ENCODE peak calls at places on chromosomes 5 and 9, in ten cellular contexts. L, Y, D, Q, E, P, B, I, V and O are unnamed samples. For H3K9me3, the result is how much of the 10 kb centered on the place peaks cover.

GRCh38 chr5:36741138-36741537 is 134.7 kb downstream of the SLC1A3 start:
- DNase-seq in Q (no peak), Y (no peak), P (no peak), I (no peak), V (peak), B (no peak), L (no peak), D (peak), E (no peak), O (no peak)

GRCh38 chr5:139985733-139986132 is 57.4 kb downstream of the NRG2 start:
- DNase-seq in P (peak), B (peak), Q (no peak), V (peak), L (no peak), Y (no peak), I (no peak), D (no peak), E (no peak), O (peak)

GRCh38 chr5:179111267-179112207 is 51.4 kb downstream of the ZNF354C start:
- DNase-seq in I (no peak), Y (no peak), Q (no peak), V (no peak), P (no peak), B (no peak), L (peak), E (no peak), D (no peak), O (no peak)

GRCh38 chr5:95900383-95900958 is 61.2 kb downstream of the ELL2 start:
- DNase-seq in P (peak), Q (no peak), B (peak), Y (no peak), V (peak), I (peak), E (no peak), D (peak), L (no peak), O (peak)

GRCh38 chr5:134133213-134133994 is 18.9 kb downstream of the TCF7 start:
- DNase-seq in E (no peak), P (no peak), D (no peak), Y (no peak), I (peak), B (no peak), V (no peak), Q (peak), L (peak), O (no peak)

GRCh38 chr5:122605236-122605635 is 169.6 kb upstream of the SNX2 start:
- DNase-seq in B (no peak), Y (no peak), P (no peak), Q (no peak), I (no peak), L (no peak), E (no peak), V (no peak), D (no peak), O (no peak)

GRCh38 chr5:7392401-7393024 is 3.4 kb upstream of the ADCY2 start:
- DNase-seq in P (peak), Y (no peak), Q (no peak), L (no peak), E (no peak), I (no peak), D (no peak), B (no peak), V (peak), O (no peak)

GRCh38 chr5:155418960-155419579 is 405.5 kb downstream of the KIF4B start:
- DNase-seq in Q (no peak), E (no peak), V (no peak), L (no peak), P (no peak), I (no peak), Y (no peak), B (no peak), D (no peak), O (no peak)

GRCh38 chr5:53089481-53089976 is 20.0 kb downstream of the MOCS2 start:
- DNase-seq in E (no peak), B (no peak), D (no peak), I (no peak), L (no peak), V (no peak), Y (no peak), Q (no peak), P (no peak), O (no peak)

GRCh38 chr5:89690331-89690730 is 719.2 kb downstream of the CETN3 start:
- DNase-seq in I (no peak), P (no peak), Y (no peak), Q (no peak), L (no peak), D (no peak), V (no peak), E (no peak), B (no peak), O (no peak)

GRCh38 chr5:31554552-31554951 is 22.5 kb downstream of the C5orf22 start:
- DNase-seq in P (no peak), D (no peak), V (peak), I (no peak), B (no peak), Y (no peak), Q (no peak), L (no peak), E (no peak), O (no peak)

GRCh38 chr9:20518735-20519134 is 103.6 kb downstream of the MLLT3 start:
- DNase-seq in Y (no peak), B (no peak), L (no peak), Q (no peak), E (no peak), I (no peak), P (no peak), D (no peak), V (no peak), O (no peak)

GRCh38 chr9:130992059-130993032 is 16.6 kb upstream of the LAMC3 start:
- DNase-seq in Y (no peak), Q (no peak), I (no peak), D (no peak), B (no peak), E (no peak), L (no peak), P (no peak), V (no peak), O (no peak)

GRCh38 chr5:154194348-154195329 is 4.1 kb downstream of the GALNT10 start:
- DNase-seq in Q (no peak), B (no peak), Y (no peak), I (no peak), V (peak), P (peak), E (no peak), L (no peak), D (no peak), O (no peak)

GRCh38 chr5:174165406-174165805 is 119.9 kb downstream of the NSG2 start:
- DNase-seq in Q (no peak), I (no peak), L (peak), D (no peak), E (no peak), P (no peak), V (no peak), Y (no peak), B (no peak), O (no peak)

GRCh38 chr9:138043411-138044345 is 166.1 kb downstream of the CACNA1B start:
- DNase-seq in Y (no peak), Q (peak), D (no peak), L (peak), E (no peak), B (no peak), I (no peak), P (no peak), V (no peak), O (peak)

GRCh38 chr9:87567566-87567965 is 69.9 kb downstream of the DAPK1 start:
- DNase-seq in Y (no peak), V (peak), I (no peak), P (peak), Q (no peak), E (no peak), L (no peak), D (no peak), B (no peak), O (no peak)

GRCh38 chr9:1231998-1232919 is 182.1 kb downstream of the DMRT2 start:
- DNase-seq in P (peak), B (no peak), E (peak), D (peak), Y (peak), L (peak), I (peak), V (peak), Q (peak), O (peak)

GRCh38 chr9:80028501-80028900 is 456.7 kb downstream of the TLE4 start:
- DNase-seq in P (peak), I (no peak), L (no peak), E (no peak), B (peak), Q (no peak), Y (no peak), D (peak), V (peak), O (no peak)

GRCh38 chr9:79247021-79247420 is 324.7 kb upstream of the TLE4 start:
- DNase-seq in Q (no peak), V (no peak), B (no peak), E (no peak), P (no peak), L (no peak), I (no peak), D (no peak), Y (no peak), O (no peak)

GRCh38 chr9:98899399-98900056 is 44.2 kb upstream of the COL15A1 start:
- DNase-seq in V (peak), E (no peak), Y (no peak), D (no peak), B (peak), I (no peak), Q (no peak), P (peak), L (no peak), O (no peak)

GRCh38 chr9:91037511-91038482 is 236.2 kb downstream of the SYK start:
- DNase-seq in D (peak), V (peak), Y (no peak), E (peak), I (peak), L (peak), Q (peak), B (no peak), P (peak), O (peak)

GRCh38 chr9:111965566-111966019 is 69.0 kb downstream of the UGCG start:
- DNase-seq in L (no peak), Q (no peak), V (peak), D (no peak), I (no peak), B (no peak), Y (no peak), P (peak), E (no peak), O (no peak)

GRCh38 chr9:35685506-35685905 is 4.2 kb downstream of the TPM2 start:
- DNase-seq in Y (no peak), V (no peak), E (peak), P (no peak), B (no peak), Q (no peak), I (no peak), D (no peak), L (no peak), O (no peak)

GRCh38 chr9:132143359-132143758 is 18.5 kb upstream of the NTNG2 start:
- DNase-seq in I (no peak), L (no peak), Y (no peak), P (no peak), E (peak), D (no peak), Q (no peak), B (no peak), V (no peak), O (no peak)

GRCh38 chr5:138778234-138778633 is 25.0 kb downstream of the CTNNA1 start:
- DNase-seq in D (no peak), V (no peak), Y (no peak), E (no peak), P (no peak), B (no peak), L (no peak), I (no peak), Q (no peak), O (no peak)
- H3K9me3 ChIP-seq in D (under half), V (under half), Y (under half), E (under half), P (under half), B (under half), L (under half), I (under half), Q (under half), O (under half)

GRCh38 chr9:129332581-129332980 is 154.5 kb upstream of the IER5L start:
- DNase-seq in B (no peak), P (no peak), E (no peak), Y (no peak), I (no peak), L (no peak), Q (no peak), D (no peak), V (no peak), O (no peak)
- H3K27ac ChIP-seq in B (no peak), P (no peak), E (peak), Y (peak), I (peak), L (peak), Q (no peak), D (peak), V (no peak), O (peak)

GRCh38 chr5:12384005-12384404 is 479.8 kb upstream of the CTNND2 start:
- DNase-seq in E (no peak), P (no peak), V (no peak), Q (no peak), B (no peak), I (no peak), D (no peak), L (no peak), Y (no peak), O (no peak)

GRCh38 chr5:12385095-12385494 is 480.8 kb upstream of the CTNND2 start:
- DNase-seq in I (no peak), L (no peak), P (no peak), Y (no peak), E (no peak), B (no peak), D (no peak), V (no peak), Q (no peak), O (no peak)
- H3K9me3 ChIP-seq in I (under half), L (under half), P (under half), Y (under half), E (under half), B (under half), D (under half), V (under half), Q (under half), O (under half)

DNA sequence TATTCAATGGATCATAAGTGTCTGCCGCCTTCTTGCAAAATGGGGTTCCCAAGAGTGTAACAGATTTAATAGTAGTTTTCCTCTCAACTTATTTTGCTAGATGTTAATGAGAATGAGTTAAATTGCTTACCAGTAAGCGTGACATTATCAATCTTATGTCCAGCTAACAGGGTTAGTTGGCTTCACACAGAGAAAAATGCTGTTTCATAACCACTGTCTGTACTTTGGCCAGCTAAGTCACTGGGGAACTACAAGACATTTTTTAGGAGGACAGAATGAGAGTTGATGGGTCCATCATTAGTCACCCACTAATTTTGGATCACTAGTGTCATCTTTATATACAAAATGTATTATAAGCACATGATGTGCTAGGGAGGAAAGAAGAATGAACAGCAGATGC is 1.4 kb downstream of the CDC37L1 start:
- DNase-seq in E (no peak), Y (no peak), Q (no peak), D (no peak), P (peak), V (peak), L (no peak), B (no peak), I (no peak), O (no peak)
- H3K27ac ChIP-seq in E (peak), Y (peak), Q (no peak), D (peak), P (peak), V (peak), L (peak), B (no peak), I (peak), O (peak)

GRCh38 chr5:73346878-73347408 is 101.6 kb downstream of the FOXD1 start:
- DNase-seq in P (no peak), Y (no peak), I (no peak), Q (no peak), V (no peak), L (no peak), D (no peak), E (no peak), B (no peak), O (no peak)
- H3K9me3 ChIP-seq in P (under half), Y (under half), I (under half), Q (under half), V (under half), L (under half), D (under half), E (under half), B (under half), O (half or more)

GRCh38 chr5:177098772-177099152 is 12.0 kb downstream of the FGFR4 start:
- DNase-seq in L (no peak), E (no peak), I (no peak), B (no peak), Q (no peak), Y (no peak), D (no peak), V (no peak), P (no peak), O (no peak)
- H3K27ac ChIP-seq in L (no peak), E (no peak), I (no peak), B (peak), Q (no peak), Y (no peak), D (no peak), V (peak), P (no peak), O (no peak)

DNA sequence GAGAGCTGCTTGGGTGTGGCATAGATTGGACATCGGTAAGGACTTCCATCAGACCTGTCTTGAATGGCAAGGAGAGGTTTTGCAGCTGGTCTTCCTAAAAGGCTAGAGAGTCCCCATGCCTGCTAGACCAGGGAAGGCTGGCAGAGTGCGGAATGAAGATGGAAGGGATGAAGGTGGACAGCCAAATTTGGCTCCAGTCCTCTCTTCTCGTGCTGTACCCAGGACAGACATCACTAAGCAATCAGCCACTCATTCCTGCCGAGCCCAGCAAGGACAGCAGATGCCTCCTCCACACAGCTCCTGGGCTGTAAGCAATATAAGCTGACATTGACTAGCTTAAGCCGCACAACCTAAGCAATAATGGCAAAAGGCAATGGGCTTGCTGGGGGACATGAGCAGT is 112.0 kb downstream of the OLFM1 start:
- DNase-seq in V (no peak), Y (no peak), B (peak), L (no peak), D (no peak), E (no peak), I (no peak), Q (no peak), P (no peak), O (no peak)
- H3K9me3 ChIP-seq in V (under half), Y (under half), B (under half), L (under half), D (under half), E (under half), I (under half), Q (under half), P (under half), O (under half)

DNA sequence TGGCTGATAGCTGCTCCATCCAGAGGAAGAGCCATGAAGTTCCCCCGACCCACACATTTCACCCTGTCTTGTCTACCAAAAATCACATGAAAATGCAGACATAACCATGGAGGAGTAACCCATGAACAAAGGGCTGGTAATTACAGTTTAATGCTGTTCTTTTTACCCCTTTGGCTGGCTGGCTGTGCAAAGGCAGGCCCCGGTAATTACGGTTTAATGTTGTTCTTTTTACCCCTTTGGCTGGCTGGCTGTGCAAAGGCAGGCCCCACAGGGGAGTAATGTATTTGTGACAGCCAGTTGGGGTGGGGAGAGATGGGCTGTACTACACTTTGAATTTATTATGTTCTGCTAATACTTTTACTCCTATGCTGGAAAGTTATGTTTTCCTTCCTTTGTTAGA is 41.7 kb downstream of the PIK3R1 start:
- DNase-seq in I (no peak), P (no peak), L (no peak), D (no peak), Y (no peak), B (no peak), Q (no peak), E (no peak), V (no peak), O (no peak)
- H3K27ac ChIP-seq in I (peak), P (no peak), L (peak), D (no peak), Y (peak), B (no peak), Q (no peak), E (no peak), V (no peak), O (peak)

DNA sequence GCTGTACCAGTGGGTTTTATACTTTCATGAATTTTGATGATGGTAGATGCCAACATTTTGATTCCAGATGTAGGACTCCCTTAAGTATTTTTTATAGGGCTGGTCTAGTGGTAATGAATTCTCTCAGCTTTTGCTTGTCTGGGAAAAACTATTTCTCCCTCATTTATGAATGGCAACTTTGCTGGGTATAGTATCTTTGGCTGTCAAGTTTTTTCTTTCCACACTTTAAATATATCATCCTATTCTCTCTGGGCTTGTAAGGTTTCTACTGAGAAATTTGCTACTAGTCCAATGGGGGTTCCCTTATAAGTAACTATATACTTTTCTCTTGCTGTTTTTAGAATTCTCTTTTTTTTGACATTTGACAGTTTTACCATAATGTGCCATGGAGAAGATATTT is 629.3 kb downstream of the NR2F1-AS1 start:
- DNase-seq in B (no peak), Y (no peak), D (no peak), E (no peak), L (no peak), P (no peak), V (no peak), Q (no peak), I (no peak), O (no peak)
- H3K9me3 ChIP-seq in B (under half), Y (under half), D (under half), E (under half), L (under half), P (under half), V (under half), Q (under half), I (under half), O (under half)

GRCh38 chr9:119841005-119841404 is 471.8 kb upstream of the BRINP1 start:
- DNase-seq in P (no peak), Y (no peak), E (no peak), V (no peak), L (no peak), Q (no peak), I (no peak), B (no peak), D (no peak), O (no peak)

GRCh38 chr9:119838210-119838609 is 469.0 kb upstream of the BRINP1 start:
- DNase-seq in B (no peak), P (no peak), V (peak), Y (no peak), L (no peak), I (no peak), D (no peak), Q (no peak), E (no peak), O (no peak)

GRCh38 chr9:119834064-119834620 is 464.9 kb upstream of the BRINP1 start:
- DNase-seq in D (no peak), L (no peak), B (no peak), Y (no peak), I (no peak), E (no peak), V (no peak), Q (no peak), P (no peak), O (no peak)

GRCh38 chr9:119839888-119840287 is 470.7 kb upstream of the BRINP1 start:
- DNase-seq in I (no peak), Q (peak), B (no peak), V (peak), D (no peak), P (peak), E (no peak), L (no peak), Y (no peak), O (no peak)

DNA sequence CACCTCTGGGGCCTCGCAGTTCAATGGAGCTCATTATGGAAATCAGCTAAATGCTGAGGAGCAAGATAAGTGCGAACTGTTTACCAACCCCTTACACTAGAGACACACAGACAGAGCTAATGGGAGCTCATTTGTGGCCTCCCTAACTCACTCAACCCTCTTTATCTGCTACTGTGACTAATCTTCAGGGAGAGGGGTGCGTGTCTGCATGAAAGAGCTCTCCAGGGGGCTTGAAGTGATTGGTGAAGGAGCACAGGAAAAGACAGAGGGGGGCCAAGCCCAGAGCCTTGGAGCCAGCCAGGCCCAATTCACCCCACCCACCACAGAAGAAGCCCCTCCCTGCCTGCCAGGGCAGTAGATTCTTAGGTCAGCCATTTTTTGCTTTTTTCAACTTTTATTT is 466.8 kb upstream of the BRINP1 start:
- DNase-seq in P (no peak), Y (no peak), L (no peak), V (peak), E (no peak), B (no peak), I (no peak), D (no peak), Q (no peak), O (no peak)
- H3K27ac ChIP-seq in P (no peak), Y (no peak), L (no peak), V (no peak), E (no peak), B (no peak), I (no peak), D (no peak), Q (no peak), O (no peak)